ENCODE peak calls at places on chromosomes 16 and 17, in five cellular contexts. Y is GM23248, A is left ventricle myocardium inferior, T is neuronal stem cell, I is body of pancreas. O is an unnamed sample.

GRCh38 chr16:27795992-27796614 is 246.2 kb downstream of the KATNIP start:
- DNase-seq in I (peak; percentile 24), Y (peak; percentile 55), T (peak; percentile 66), A (peak; percentile 41), O (peak; percentile 87)

GRCh38 chr17:69763503-69763902 is 311.5 kb upstream of the KCNJ16 start:
- DNase-seq in T (no peak), A (no peak), Y (peak; percentile 48), I (no peak), O (no peak)

GRCh38 chr17:43720311-43721060 is 38.1 kb downstream of the SOST start:
- DNase-seq in I (peak; percentile 75), T (peak; percentile 68), A (peak; percentile 86), Y (peak; percentile 83), O (peak; percentile 92)

GRCh38 chr17:44777394-44778348 is 18.9 kb downstream of the ADAM11 start:
- DNase-seq in A (no peak), T (no peak), I (no peak), Y (no peak), O (peak; percentile 43)

GRCh38 chr17:42133461-42134041 is 10.9 kb downstream of the HSPB9 start:
- DNase-seq in T (no peak), Y (peak; percentile 15), I (peak; percentile 75), A (no peak), O (no peak)

GRCh38 chr17:75078097-75079022 is 9.4 kb upstream of the SLC16A5 start:
- DNase-seq in T (no peak), I (peak; percentile 51), A (no peak), Y (peak; percentile 92), O (peak; percentile 81)

GRCh38 chr16:20865420-20866126 is 34.6 kb downstream of the DCUN1D3 start:
- DNase-seq in Y (peak; percentile 60), T (no peak), A (no peak), I (no peak), O (no peak)

GRCh38 chr17:80624864-80625263 is 80.2 kb downstream of the RPTOR start:
- DNase-seq in I (no peak), Y (no peak), A (no peak), T (no peak), O (no peak)

GRCh38 chr16:58814348-58814801 is 80.3 kb upstream of the GOT2 start:
- DNase-seq in A (peak; percentile 23), T (peak; percentile 54), I (peak; percentile 46), Y (peak; percentile 68), O (peak; percentile 46)

GRCh38 chr17:81684442-81684911 is 666 bp downstream of the HGS start:
- DNase-seq in Y (no peak), I (no peak), A (no peak), T (no peak), O (no peak)

GRCh38 chr17:41048441-41048840 is 1.3 kb upstream of the KRTAP2-1 start:
- DNase-seq in Y (peak; percentile 76), A (no peak), T (no peak), I (no peak), O (no peak)

GRCh38 chr17:39782980-39783379 is 45.2 kb downstream of the GRB7 start:
- DNase-seq in T (no peak), I (no peak), Y (no peak), A (no peak), O (no peak)

GRCh38 chr17:81285179-81285878 is 9.8 kb downstream of the SLC38A10 start:
- DNase-seq in A (peak; percentile 84), Y (no peak), I (peak; percentile 40), T (no peak), O (peak; percentile 91)

GRCh38 chr17:73291260-73291801 is 20.5 kb downstream of the CDC42EP4 start:
- DNase-seq in A (peak; percentile 66), T (no peak), I (peak; percentile 68), Y (peak; percentile 97), O (peak; percentile 91)

GRCh38 chr16:15857779-15858560 is 1.1 kb upstream of the MYH11 start:
- DNase-seq in I (peak; percentile 23), A (peak; percentile 35), Y (peak; percentile 61), T (peak; percentile 9), O (peak; percentile 85)
- H3K4me3 ChIP-seq in I (no peak overlapping the region), A (peak overlapping the region; percentile 62), Y (peak overlapping the region; percentile 69), T (peak overlapping the region; percentile 32), O (peak overlapping the region; percentile 83)

GRCh38 chr17:28747801-28748750 is 4.3 kb downstream of the TRAF4 start:
- DNase-seq in A (no peak), Y (no peak), I (peak; percentile 22), T (no peak), O (peak; percentile 75)
- H3K36me3 ChIP-seq in A (peaks cover 13% of the 10 kb centered on the region), Y (peaks cover 4% of the 10 kb centered on the region), I (no peaks in the 10 kb centered on the region), T (peaks cover 55% of the 10 kb centered on the region), O (no peaks in the 10 kb centered on the region)

GRCh38 chr17:7220593-7221280 is 999 bp downstream of the ACADVL start:
- DNase-seq in T (no peak), I (peak; percentile 82), Y (peak; percentile 80), A (no peak), O (peak; percentile 75)

GRCh38 chr17:7222972-7223292 is 3.2 kb downstream of the ACADVL start:
- DNase-seq in A (no peak), Y (no peak), T (no peak), I (no peak), O (no peak)

GRCh38 chr17:7222093-7222971 is 2.6 kb downstream of the ACADVL start:
- DNase-seq in A (no peak), T (no peak), Y (no peak), I (peak; percentile 13), O (no peak)

GRCh38 chr17:7219812-7220592 is at the start of the genes ACADVL and DLG4:
- DNase-seq in Y (peak; percentile 98), T (peak; percentile 73), A (peak; percentile 95), I (peak; percentile 95), O (peak; percentile 96)

GRCh38 chr17:7221281-7222092 is 1.7 kb downstream of the ACADVL start:
- DNase-seq in I (peak; percentile 12), Y (no peak), A (no peak), T (no peak), O (no peak)
- H3K4me3 ChIP-seq in I (no peak overlapping the region), Y (peak overlapping the region; percentile 81), A (peak overlapping the region; percentile 85), T (no peak overlapping the region), O (no peak overlapping the region)

GRCh38 chr16:87358696-87359095 is 24.9 kb downstream of the FBXO31 start:
- DNase-seq in Y (no peak), T (no peak), I (no peak), A (no peak), O (no peak)

GRCh38 chr16:87361916-87362619 is 21.5 kb downstream of the FBXO31 start:
- DNase-seq in A (no peak), T (no peak), I (no peak), Y (no peak), O (no peak)

GRCh38 chr16:87359121-87359520 is 24.5 kb downstream of the FBXO31 start:
- DNase-seq in T (no peak), A (no peak), Y (no peak), I (no peak), O (no peak)

GRCh38 chr16:87358250-87358649 is 25.3 kb downstream of the FBXO31 start:
- DNase-seq in A (no peak), I (no peak), Y (no peak), T (no peak), O (no peak)

DNA sequence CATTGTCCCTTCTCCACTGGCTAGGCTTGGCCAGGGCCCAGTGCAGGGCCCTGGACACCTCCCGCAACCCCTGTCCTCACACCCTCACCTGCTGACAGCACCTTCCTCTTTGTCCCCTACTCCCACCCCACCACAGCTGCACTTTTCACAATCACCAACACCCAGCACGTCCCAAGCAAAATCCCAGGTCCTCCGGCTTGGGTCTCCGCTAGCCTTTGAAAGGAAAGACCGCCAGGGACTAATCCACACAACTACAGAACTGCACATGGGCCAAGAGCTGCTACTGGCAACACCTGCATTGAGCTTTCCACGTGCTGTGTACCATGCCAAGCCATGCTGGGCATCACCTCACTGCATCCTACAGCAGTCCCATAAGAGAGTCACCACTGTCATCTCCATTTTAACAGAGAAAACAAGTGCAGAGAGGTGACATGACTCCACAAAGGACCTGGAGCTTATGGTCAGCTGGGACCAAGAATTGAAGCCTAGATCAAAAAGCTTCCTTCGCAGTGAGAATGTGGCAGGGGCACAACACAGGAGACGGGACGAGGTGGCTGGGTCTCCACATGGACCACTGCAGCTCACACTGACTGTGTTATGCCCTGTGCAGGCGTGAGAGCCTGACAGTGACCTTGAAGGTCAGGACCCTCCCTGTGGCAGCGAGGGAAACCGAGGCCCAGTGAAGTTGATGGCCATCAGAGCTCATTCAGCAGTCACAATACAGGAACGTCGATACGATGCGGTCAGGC is 22.5 kb downstream of the FBXO31 start:
- DNase-seq in I (no peak), Y (no peak), T (no peak), A (no peak), O (no peak)
- H3K36me3 ChIP-seq in I (no peaks in the 10 kb centered on the region), Y (peaks cover 3% of the 10 kb centered on the region), T (peaks cover 13% of the 10 kb centered on the region), A (peaks cover 50% of the 10 kb centered on the region), O (peaks cover 4% of the 10 kb centered on the region)

GRCh38 chr17:64004903-64005733 is 7.0 kb downstream of the PRR29 start:
- DNase-seq in Y (no peak), A (no peak), T (no peak), I (no peak), O (peak; percentile 61)

GRCh38 chr17:64004218-64004770 is 6.1 kb downstream of the PRR29 start:
- DNase-seq in A (no peak), I (no peak), T (no peak), Y (no peak), O (peak; percentile 30)

GRCh38 chr17:64006361-64007088 is 8.4 kb downstream of the PRR29 start:
- DNase-seq in Y (no peak), T (no peak), I (peak; percentile 36), A (peak; percentile 75), O (no peak)

GRCh38 chr17:64007838-64008282 is 9.7 kb downstream of the PRR29 start:
- DNase-seq in T (no peak), A (no peak), Y (no peak), I (no peak), O (no peak)

DNA sequence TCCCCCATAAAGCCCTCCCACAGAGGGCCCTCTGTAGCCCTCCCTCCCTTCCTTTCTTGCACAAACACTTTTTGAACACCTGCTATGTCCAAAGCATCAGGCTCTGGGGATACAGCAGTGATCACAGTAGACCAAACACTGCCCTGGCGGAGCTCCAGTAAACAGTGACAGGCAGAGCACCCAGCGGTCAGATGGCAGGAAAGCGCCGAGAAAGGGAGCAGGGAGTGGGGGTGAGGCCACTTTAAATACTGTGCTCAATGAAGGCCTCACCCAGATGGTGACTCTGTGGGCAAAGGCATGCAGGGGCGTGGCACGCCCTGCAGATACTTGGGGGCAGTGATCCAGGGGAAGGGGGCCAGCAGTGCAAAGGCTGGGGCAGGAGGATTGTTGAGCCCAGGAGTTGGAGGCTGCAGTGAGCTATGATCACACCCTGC is 7.6 kb downstream of the PRR29 start:
- DNase-seq in I (peak; percentile 48), T (no peak), A (no peak), Y (peak; percentile 30), O (peak; percentile 51)
- H3K4me3 ChIP-seq in I (no peak overlapping the region), T (no peak overlapping the region), A (peak overlapping the region; percentile 62), Y (no peak overlapping the region), O (no peak overlapping the region)

GRCh38 chr17:5014357-5014756 is 16.6 kb downstream of the KIF1C start:
- DNase-seq in T (no peak), A (no peak), I (no peak), Y (peak; percentile 33), O (no peak)

DNA sequence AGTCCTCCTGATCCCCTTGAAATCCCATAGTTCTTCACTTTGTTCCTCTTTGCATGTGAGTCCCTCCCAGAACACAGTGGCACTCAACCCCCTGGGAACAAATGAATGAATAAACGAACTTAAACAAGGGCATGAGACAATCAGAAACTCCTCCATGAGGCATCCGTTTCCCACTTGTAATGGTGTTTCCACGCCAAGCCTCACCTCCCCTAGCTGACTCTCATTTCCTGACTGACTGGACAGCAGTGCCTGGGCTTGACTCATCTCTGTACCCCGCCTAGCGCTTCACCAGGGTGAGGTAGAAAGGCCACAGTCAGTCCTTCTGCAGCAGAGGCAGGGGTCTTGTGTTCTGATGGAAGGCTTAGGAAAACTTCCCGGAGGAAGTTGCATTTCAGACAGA is 14.2 kb downstream of the KIF1C start:
- DNase-seq in T (no peak), A (no peak), I (no peak), Y (peak; percentile 87), O (no peak)
- H3K36me3 ChIP-seq in T (peaks cover 40% of the 10 kb centered on the region), A (peaks cover 98% of the 10 kb centered on the region), I (peaks cover 5% of the 10 kb centered on the region), Y (peaks cover 39% of the 10 kb centered on the region), O (peaks cover 12% of the 10 kb centered on the region)

O was measured in aorta.